ENCODE peak calls at places on chromosomes 3 and 15, in four cellular contexts. One of them, this sample, is unnamed.

GRCh38 chr3:27360113-27361078 is 8.8 kb downstream of the NEK10 start:
- DNase-seq in esophagus muscularis mucosa: no peak
- DNase-seq in mammary epithelial cell: peak
- DNase-seq in IMR-90: peak
- DNase-seq in this sample: no peak

GRCh38 chr3:114450008-114450596 is 156.3 kb downstream of the TIGIT start:
- DNase-seq in esophagus muscularis mucosa: no peak
- DNase-seq in mammary epithelial cell: peak
- DNase-seq in IMR-90: no peak
- DNase-seq in this sample: no peak

GRCh38 chr15:81504170-81504905 is 130.3 kb upstream of the TMC3 start:
- DNase-seq in esophagus muscularis mucosa: no peak
- DNase-seq in mammary epithelial cell: peak
- DNase-seq in IMR-90: peak
- DNase-seq in this sample: no peak

GRCh38 chr3:13599887-13600450 is 51.0 kb downstream of the FBLN2 start:
- DNase-seq in esophagus muscularis mucosa: no peak
- DNase-seq in mammary epithelial cell: no peak
- DNase-seq in IMR-90: no peak
- DNase-seq in this sample: no peak

GRCh38 chr15:42190370-42190769 is 17.7 kb downstream of the VPS39 start:
- DNase-seq in esophagus muscularis mucosa: no peak
- DNase-seq in mammary epithelial cell: no peak
- DNase-seq in IMR-90: no peak
- DNase-seq in this sample: no peak

GRCh38 chr3:123448503-123449091 is at the start of gene ADCY5:
- DNase-seq in esophagus muscularis mucosa: no peak
- DNase-seq in mammary epithelial cell: peak
- DNase-seq in IMR-90: no peak
- DNase-seq in this sample: no peak

GRCh38 chr3:188179006-188179966 is 25.3 kb downstream of the LPP start:
- DNase-seq in esophagus muscularis mucosa: no peak
- DNase-seq in mammary epithelial cell: no peak
- DNase-seq in IMR-90: peak
- DNase-seq in this sample: no peak

GRCh38 chr3:180447156-180447555 is 154.8 kb upstream of the TTC14 start:
- DNase-seq in esophagus muscularis mucosa: no peak
- DNase-seq in mammary epithelial cell: peak
- DNase-seq in IMR-90: no peak
- DNase-seq in this sample: no peak

GRCh38 chr3:57791245-57791644 is 35.1 kb downstream of the SLMAP start:
- DNase-seq in esophagus muscularis mucosa: no peak
- DNase-seq in mammary epithelial cell: no peak
- DNase-seq in IMR-90: peak
- DNase-seq in this sample: no peak

GRCh38 chr15:77739591-77740378 is 107.1 kb upstream of the LINGO1 start:
- DNase-seq in esophagus muscularis mucosa: no peak
- DNase-seq in mammary epithelial cell: no peak
- DNase-seq in IMR-90: no peak
- DNase-seq in this sample: no peak

GRCh38 chr15:99628374-99629001 is 62.7 kb downstream of the MEF2A start:
- DNase-seq in esophagus muscularis mucosa: no peak
- DNase-seq in mammary epithelial cell: no peak
- DNase-seq in IMR-90: no peak
- DNase-seq in this sample: no peak